ENCODE peak calls at places on chromosomes 13 and 19, in four cellular contexts. A is trophoblast cell, S is breast epithelium, Q is cardiac muscle cell. J is an unnamed sample.

GRCh38 chr19:6521718-6522646 is 8.8 kb upstream of the TNFSF9 start:
- DNase-seq in A (no peak), S (no peak), Q (peak; percentile 41), J (peak; percentile 75)

GRCh38 chr19:35555301-35556005 is 8.0 kb downstream of the ATP4A start:
- DNase-seq in A (no peak), S (no peak), Q (peak; percentile 44), J (no peak)

GRCh38 chr13:110685305-110685704 is 20.6 kb downstream of the CARS2 start:
- DNase-seq in Q (no peak), A (peak; percentile 78), S (no peak), J (no peak)

GRCh38 chr19:47767349-47767748 is 11.2 kb upstream of the SELENOW start:
- DNase-seq in Q (no peak), A (no peak), S (no peak), J (no peak)

GRCh38 chr13:23810842-23811241 is 78.4 kb downstream of the MIPEP start:
- DNase-seq in A (no peak), S (no peak), Q (no peak), J (no peak)

GRCh38 chr13:28493740-28494536 is 990 bp downstream of the FLT1 start:
- DNase-seq in A (no peak), S (no peak), Q (no peak), J (no peak)

GRCh38 chr19:49930483-49931011 is 1.2 kb upstream of the NUP62 start:
- DNase-seq in Q (peak; percentile 27), S (no peak), A (no peak), J (peak; percentile 56)

GRCh38 chr13:50286376-50286775 is 271.1 kb downstream of the KCNRG start:
- DNase-seq in Q (no peak), A (no peak), S (no peak), J (no peak)

GRCh38 chr13:58950911-58951310 is 1212.8 kb downstream of the DIAPH3 start:
- DNase-seq in A (no peak), Q (no peak), S (no peak), J (no peak)

GRCh38 chr13:65964672-65965071 is 1265.5 kb downstream of the PCDH9 start:
- DNase-seq in S (no peak), A (no peak), Q (no peak), J (no peak)

GRCh38 chr13:27125357-27126282 is 46.0 kb downstream of the USP12 start:
- DNase-seq in Q (no peak), A (peak; percentile 63), S (no peak), J (no peak)

GRCh38 chr13:99220199-99220931 is 19.7 kb downstream of the UBAC2 start:
- DNase-seq in Q (no peak), S (no peak), A (no peak), J (peak; percentile 55)

GRCh38 chr19:6685962-6686627 is 16.1 kb upstream of the TNFSF14 start:
- DNase-seq in Q (no peak), A (no peak), S (no peak), J (no peak)

GRCh38 chr13:76976488-76976887 is 15.4 kb upstream of the CLN5 start:
- DNase-seq in S (no peak), Q (no peak), A (peak; percentile 50), J (peak; percentile 34)

GRCh38 chr19:36638862-36639510 is 27.7 kb downstream of the ZNF461 start:
- DNase-seq in A (no peak), S (no peak), Q (peak; percentile 5), J (no peak)

GRCh38 chr13:95106562-95106961 is 194.7 kb downstream of the ABCC4 start:
- DNase-seq in Q (peak; percentile 23), S (no peak), A (no peak), J (no peak)

GRCh38 chr19:4575978-4576933 is 16.8 kb upstream of the SEMA6B start:
- DNase-seq in Q (peak; percentile 81), A (peak; percentile 55), S (peak; percentile 28), J (peak; percentile 52)

GRCh38 chr13:74187564-74187963 is 53.4 kb upstream of the KLF12 start:
- DNase-seq in A (peak; percentile 21), Q (no peak), S (no peak), J (no peak)

GRCh38 chr19:480016-480855 is 16.1 kb upstream of the MADCAM1 start:
- DNase-seq in S (peak; percentile 57), A (no peak), Q (peak; percentile 58), J (no peak)

GRCh38 chr13:19153782-19154450 is 27.7 kb downstream of the TUBA3C start:
- DNase-seq in A (peak; percentile 8), Q (no peak), S (no peak), J (no peak)

GRCh38 chr13:38180670-38181069 is 169.0 kb upstream of the UFM1 start:
- DNase-seq in Q (peak; percentile 1), A (no peak), S (no peak), J (no peak)

DNA sequence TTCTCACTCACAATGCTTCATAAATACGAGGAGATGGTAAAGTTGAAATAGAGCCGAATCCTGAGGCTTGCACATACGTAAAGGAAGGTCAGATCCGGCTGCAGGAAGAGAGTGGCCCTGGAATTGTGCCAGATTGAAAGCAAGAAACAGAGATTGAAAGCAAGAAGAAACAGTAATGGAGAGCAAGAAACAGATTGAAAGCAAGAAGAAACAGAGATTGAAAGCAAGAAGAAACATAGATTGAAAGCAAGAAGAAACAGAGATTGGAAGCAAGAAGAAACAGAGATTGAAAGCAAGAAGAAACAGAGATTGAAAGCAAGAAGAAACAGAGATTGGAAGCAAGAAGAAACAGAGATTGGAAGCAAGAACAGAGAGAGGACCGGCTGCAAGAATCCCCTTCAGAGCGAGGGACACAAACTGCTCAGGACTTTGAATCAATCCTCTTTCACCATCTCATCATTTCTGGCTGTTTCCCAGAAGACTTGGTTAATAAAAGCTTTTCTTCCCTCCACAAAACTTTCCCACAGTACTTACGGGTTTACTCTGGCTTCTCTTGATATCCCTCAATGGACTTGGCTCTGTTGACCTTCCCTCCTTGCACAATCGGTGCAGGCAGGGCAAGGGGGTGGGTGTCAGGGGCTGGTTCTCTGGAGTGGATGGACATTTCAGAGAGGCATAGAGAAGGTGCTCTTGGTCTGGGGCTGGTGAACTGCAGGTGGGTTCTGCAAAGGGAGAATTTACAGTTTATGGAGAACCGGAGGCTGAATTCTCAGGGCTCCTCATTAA is 25.5 kb downstream of the OR7A5 start:
- DNase-seq in A (no peak), S (no peak), Q (no peak), J (no peak)
- H3K27me3 ChIP-seq in A (no peaks in the 10 kb centered on the region), S (no peaks in the 10 kb centered on the region), Q (no peaks in the 10 kb centered on the region), J (no peaks in the 10 kb centered on the region)

GRCh38 chr13:40626566-40626965 is 39.9 kb downstream of the FOXO1 start:
- DNase-seq in A (no peak), Q (no peak), S (no peak), J (no peak)
- H3K4me1 ChIP-seq in A (peaks cover 6% of the 10 kb centered on the region), Q (no peaks in the 10 kb centered on the region), S (no peaks in the 10 kb centered on the region), J (peaks cover 93% of the 10 kb centered on the region)

GRCh38 chr19:39200066-39200817 is 3.5 kb downstream of the NCCRP1 start:
- DNase-seq in S (no peak), Q (no peak), A (no peak), J (no peak)
- H3K27me3 ChIP-seq in S (peaks cover 74% of the 10 kb centered on the region), Q (peaks cover 16% of the 10 kb centered on the region), A (peaks cover 11% of the 10 kb centered on the region), J (peaks cover 13% of the 10 kb centered on the region)

GRCh38 chr13:100517135-100517534 is 71.5 kb downstream of the GGACT start:
- DNase-seq in A (no peak), Q (no peak), S (no peak), J (no peak)

GRCh38 chr13:100514788-100515409 is 73.7 kb downstream of the GGACT start:
- DNase-seq in Q (peak; percentile 84), A (peak; percentile 59), S (peak; percentile 65), J (peak; percentile 71)

GRCh38 chr13:100513171-100513570 is 75.4 kb downstream of the GGACT start:
- DNase-seq in S (no peak), Q (no peak), A (no peak), J (no peak)

GRCh38 chr13:100513987-100514670 is 74.5 kb downstream of the GGACT start:
- DNase-seq in A (no peak), S (no peak), Q (peak; percentile 42), J (no peak)

DNA sequence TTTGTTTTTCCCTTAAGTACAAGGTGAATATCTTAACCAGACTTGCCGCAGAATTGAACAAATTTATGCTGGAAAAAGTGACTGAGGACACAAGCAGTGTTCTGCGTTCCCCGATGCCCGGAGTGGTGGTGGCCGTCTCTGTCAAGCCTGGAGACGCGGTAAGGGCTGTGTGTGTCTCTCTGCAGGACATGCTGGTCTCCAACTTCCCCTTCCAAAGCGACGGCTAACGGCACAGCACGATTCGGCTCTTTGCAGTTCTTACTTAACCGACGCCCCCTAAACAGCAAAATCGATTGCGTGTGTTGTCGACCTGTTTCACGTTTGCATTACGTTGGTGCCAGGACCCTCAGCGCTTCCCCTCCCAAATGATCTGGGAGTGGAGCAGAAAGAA is 73.2 kb downstream of the GGACT start:
- DNase-seq in Q (no peak), S (no peak), A (no peak), J (no peak)
- H3K4me1 ChIP-seq in Q (peaks cover 14% of the 10 kb centered on the region), S (no peaks in the 10 kb centered on the region), A (no peaks in the 10 kb centered on the region), J (peaks cover 20% of the 10 kb centered on the region)

GRCh38 chr13:21297914-21298831 is 121.7 kb downstream of the MRPL57 start:
- DNase-seq in A (peak; percentile 96), S (peak; percentile 77), Q (peak; percentile 94), J (peak; percentile 86)
- H3K27me3 ChIP-seq in A (no peaks in the 10 kb centered on the region), S (no peaks in the 10 kb centered on the region), Q (no peaks in the 10 kb centered on the region), J (no peaks in the 10 kb centered on the region)

DNA sequence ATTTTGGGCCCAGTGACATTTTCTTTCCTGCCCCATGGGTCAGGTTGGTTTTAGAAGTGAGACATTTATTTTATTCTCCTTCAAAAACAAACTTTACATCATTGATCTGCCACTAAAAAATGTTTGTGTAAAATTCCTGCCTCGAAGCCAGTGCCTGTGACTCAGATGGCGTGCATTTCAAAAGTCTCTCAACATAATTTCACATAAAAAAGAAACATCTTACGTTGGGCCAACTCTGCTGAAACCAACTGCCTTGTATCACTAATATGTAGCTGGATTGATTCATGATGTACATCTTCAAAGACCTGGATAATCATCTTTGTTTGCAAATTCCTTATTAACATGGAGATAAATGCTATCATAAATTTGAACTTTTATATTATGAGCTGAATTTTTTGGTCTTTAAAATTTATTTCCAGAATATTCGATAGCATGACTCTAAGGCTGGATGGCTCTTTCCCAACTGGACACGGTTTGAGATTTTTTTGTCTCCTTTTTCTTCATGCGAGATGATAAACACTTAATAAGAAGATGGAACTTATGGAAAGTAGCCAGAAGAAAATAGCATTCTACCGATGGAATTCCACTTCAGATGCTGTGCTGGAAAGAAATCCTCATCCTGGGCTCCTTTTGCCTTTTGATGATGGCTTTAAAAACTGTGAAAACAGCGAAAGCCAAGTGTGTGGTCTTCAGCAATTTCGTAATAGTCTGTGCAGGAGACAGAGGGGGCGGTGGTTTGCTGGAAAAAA is 420.5 kb downstream of the FGF9 start:
- DNase-seq in A (no peak), Q (peak; percentile 21), S (no peak), J (no peak)
- H3K4me1 ChIP-seq in A (no peaks in the 10 kb centered on the region), Q (no peaks in the 10 kb centered on the region), S (no peaks in the 10 kb centered on the region), J (no peaks in the 10 kb centered on the region)

GRCh38 chr19:2289714-2290435 is 7.9 kb upstream of the PEAK3 start:
- DNase-seq in A (no peak), Q (no peak), S (no peak), J (peak; percentile 61)
- H3K27me3 ChIP-seq in A (peaks cover 49% of the 10 kb centered on the region), Q (peaks cover 100% of the 10 kb centered on the region), S (peaks cover 43% of the 10 kb centered on the region), J (no peaks in the 10 kb centered on the region)

DNA sequence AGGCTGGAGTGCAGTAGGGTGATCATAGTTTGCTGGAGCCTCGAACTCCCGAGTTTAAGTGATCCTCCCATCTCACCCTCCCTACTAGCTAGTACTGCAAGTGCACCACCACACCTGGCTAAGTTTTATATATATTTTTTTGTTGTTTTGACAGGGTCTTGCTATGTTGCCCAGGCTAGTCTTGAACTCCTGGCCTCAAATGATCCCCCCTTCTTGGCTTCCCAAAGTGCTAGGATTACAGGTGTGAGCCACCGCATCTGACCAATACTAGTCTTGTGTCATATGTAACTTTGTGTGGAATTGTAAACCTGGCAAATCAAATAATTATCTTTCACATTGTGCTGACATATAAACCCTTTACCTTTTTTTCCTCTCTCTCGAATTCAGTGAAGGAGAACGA is 10.2 kb downstream of the HNRNPM start:
- DNase-seq in Q (no peak), A (no peak), S (no peak), J (no peak)
- H3K4me1 ChIP-seq in Q (peaks cover 24% of the 10 kb centered on the region), A (peaks cover 2% of the 10 kb centered on the region), S (peaks cover 2% of the 10 kb centered on the region), J (peaks cover 87% of the 10 kb centered on the region)

GRCh38 chr13:106349080-106349841 is 186.2 kb downstream of the EFNB2 start:
- DNase-seq in Q (peak; percentile 10), A (no peak), S (no peak), J (no peak)
- H3K27me3 ChIP-seq in Q (peaks cover 9% of the 10 kb centered on the region), A (no peaks in the 10 kb centered on the region), S (peaks cover 11% of the 10 kb centered on the region), J (no peaks in the 10 kb centered on the region)

J was measured in CD4-positive, alpha-beta memory T cell.